ENCODE peak calls at places on chromosome 17, in five cellular contexts. V is NCI-H1105, E is HCT116, K is H1, W is ureter. Q is an unnamed sample.

GRCh38 chr17:50153650-50154575 is 3.4 kb upstream of the PPP1R9B start:
- DNase-seq in E (no peak), V (no peak), W (no peak), K (no peak), Q (peak)

GRCh38 chr17:48100160-48100559 is 1.1 kb downstream of the CBX1 start:
- DNase-seq in E (no peak), K (no peak), V (no peak), W (no peak), Q (peak)

GRCh38 chr17:40564883-40565744 is at the start of gene CCR7:
- DNase-seq in E (no peak), K (no peak), V (no peak), W (no peak), Q (no peak)

GRCh38 chr17:49589556-49589885 is 13.8 kb downstream of the NXPH3 start:
- DNase-seq in V (no peak), W (no peak), K (no peak), E (no peak), Q (no peak)

GRCh38 chr17:81524865-81525159 is 3.4 kb upstream of the FSCN2 start:
- DNase-seq in W (no peak), K (no peak), E (no peak), V (no peak), Q (no peak)

GRCh38 chr17:29214215-29215146 is 32.2 kb upstream of the CRYBA1 start:
- DNase-seq in V (no peak), E (no peak), K (no peak), W (no peak), Q (no peak)

GRCh38 chr17:60851181-60851580 is 173.5 kb downstream of the BCAS3 start:
- DNase-seq in V (no peak), W (no peak), K (no peak), E (no peak), Q (no peak)

GRCh38 chr17:49035470-49036269 is 38.5 kb downstream of the IGF2BP1 start:
- DNase-seq in K (no peak), E (peak), W (no peak), V (no peak), Q (peak)

GRCh38 chr17:62573480-62574117 is 53.9 kb upstream of the MRC2 start:
- DNase-seq in W (no peak), K (no peak), V (no peak), E (no peak), Q (no peak)

GRCh38 chr17:8393470-8394231 is 4.0 kb downstream of the RNF222 start:
- DNase-seq in V (no peak), E (no peak), W (no peak), K (no peak), Q (peak)

GRCh38 chr17:33696102-33696501 is 403.0 kb upstream of the ASIC2 start:
- DNase-seq in V (no peak), K (no peak), E (no peak), W (no peak), Q (no peak)

GRCh38 chr17:35790826-35791225 is 4.6 kb downstream of the MMP28 start:
- DNase-seq in W (no peak), K (no peak), V (no peak), E (no peak), Q (no peak)

GRCh38 chr17:63974594-63975192 is 2.0 kb upstream of the SCN4A start:
- DNase-seq in E (peak), K (no peak), V (no peak), W (no peak), Q (peak)

GRCh38 chr17:2996208-2996855 is 67.1 kb downstream of the OR1D5 start:
- DNase-seq in V (no peak), E (no peak), W (no peak), K (no peak), Q (no peak)

GRCh38 chr17:6666077-6666521 is 14.5 kb downstream of the C17orf100 start:
- DNase-seq in V (peak), E (peak), K (peak), W (peak), Q (peak)

GRCh38 chr17:47274319-47275069 is 20.9 kb downstream of the ITGB3 start:
- DNase-seq in W (no peak), V (no peak), K (no peak), E (no peak), Q (no peak)

GRCh38 chr17:6591599-6592158 is 35.3 kb upstream of the PITPNM3 start:
- DNase-seq in K (no peak), V (no peak), E (no peak), W (no peak), Q (no peak)

GRCh38 chr17:39239640-39240314 is 14.0 kb upstream of the STAC2 start:
- DNase-seq in W (no peak), K (no peak), V (peak), E (peak), Q (peak)

GRCh38 chr17:39541652-39542051 is 66.1 kb downstream of the NEUROD2 start:
- DNase-seq in V (no peak), E (no peak), K (no peak), W (no peak), Q (no peak)

GRCh38 chr17:80452173-80452915 is 24.1 kb downstream of the NPTX1 start:
- DNase-seq in K (no peak), V (no peak), E (no peak), W (no peak), Q (no peak)

GRCh38 chr17:58528443-58528842 is 14.0 kb upstream of the MTMR4 start:
- DNase-seq in W (no peak), E (no peak), K (no peak), V (no peak), Q (no peak)

GRCh38 chr17:70258465-70258864 is 89.1 kb downstream of the KCNJ2 start:
- DNase-seq in E (no peak), V (no peak), W (no peak), K (no peak), Q (no peak)

GRCh38 chr17:79231766-79232287 is 157.2 kb downstream of the ENGASE start:
- DNase-seq in V (no peak), K (no peak), W (no peak), E (no peak), Q (no peak)

GRCh38 chr17:538096-538973 is 176.3 kb downstream of the VPS53 start:
- DNase-seq in E (no peak), V (no peak), W (no peak), K (no peak), Q (no peak)

GRCh38 chr17:13541032-13541480 is 60.7 kb downstream of the HS3ST3A1 start:
- DNase-seq in K (no peak), E (peak), V (no peak), W (no peak), Q (no peak)

GRCh38 chr17:75468311-75468754 is 11.9 kb downstream of the TMEM94 start:
- DNase-seq in V (no peak), K (no peak), W (no peak), E (no peak), Q (no peak)

GRCh38 chr17:45342871-45343526 is 26.2 kb upstream of the MAP3K14 start:
- DNase-seq in E (no peak), V (no peak), W (no peak), K (no peak), Q (no peak)

GRCh38 chr17:6098466-6099180 is 28.4 kb downstream of the WSCD1 start:
- DNase-seq in E (no peak), W (no peak), V (peak), K (no peak), Q (no peak)

GRCh38 chr17:17063546-17064122 is 21.4 kb downstream of the MPRIP start:
- DNase-seq in K (no peak), E (no peak), V (peak), W (no peak), Q (peak)

GRCh38 chr17:45718791-45719190 is 65.3 kb upstream of the CRHR1 start:
- DNase-seq in E (no peak), K (no peak), V (no peak), W (no peak), Q (no peak)

GRCh38 chr17:79320331-79320730 is 245.7 kb downstream of the ENGASE start:
- DNase-seq in E (no peak), V (no peak), K (no peak), W (no peak), Q (no peak)

GRCh38 chr17:29079887-29080286 is 36.9 kb downstream of the PIPOX start:
- DNase-seq in E (no peak), K (no peak), V (no peak), W (no peak), Q (no peak)

GRCh38 chr17:58969156-58969555 is 137.5 kb downstream of the TRIM37 start:
- DNase-seq in V (peak), K (no peak), W (no peak), E (no peak), Q (no peak)

GRCh38 chr17:16870253-16871245 is 101.4 kb downstream of the TNFRSF13B start:
- DNase-seq in E (no peak), K (no peak), V (no peak), W (no peak), Q (no peak)

GRCh38 chr17:83189673-83190385 is 110.4 kb downstream of the METRNL start:
- DNase-seq in V (no peak), E (no peak), K (no peak), W (peak), Q (no peak)

GRCh38 chr17:79997004-79997673 is 38.5 kb downstream of the TBC1D16 start:
- DNase-seq in W (no peak), V (no peak), K (no peak), E (no peak), Q (no peak)

GRCh38 chr17:16953841-16954240 is 18.1 kb downstream of the TNFRSF13B start:
- DNase-seq in V (no peak), K (no peak), W (no peak), E (no peak), Q (no peak)